ENCODE peak calls at places on chromosomes 16 and 17, in seven cellular contexts. B is HEK293T; O is activated naive CD4-positive, alpha-beta T cell; J is foreskin fibroblast; T is amniotic stem cell; S is activated CD8-positive, alpha-beta memory T cell treated with anti-CD3 and anti-CD28 coated beads for 24 hours; U is nephron progenitor cell. X is an unnamed sample.

GRCh38 chr17:6548034-6548433 is 8.3 kb downstream of the PITPNM3 start:
- DNase-seq in B (no peak), O (no peak), J (no peak), T (no peak), S (no peak), U (no peak), X (no peak)

GRCh38 chr16:89134269-89134668 is 37.3 kb upstream of the CDH15 start:
- DNase-seq in B (no peak), O (no peak), J (no peak), T (no peak), S (no peak), U (no peak), X (no peak)

GRCh38 chr17:47829870-47830269 is 1.5 kb downstream of the MRPL10 start:
- DNase-seq in B (no peak), O (no peak), J (no peak), T (no peak), S (no peak), U (no peak), X (no peak)

GRCh38 chr16:86819523-86819887 is 241.2 kb downstream of the FOXL1 start:
- DNase-seq in B (no peak), O (no peak), J (no peak), T (no peak), S (no peak), U (no peak), X (no peak)

GRCh38 chr17:42699415-42699740 is 17.0 kb downstream of the CNTNAP1 start:
- DNase-seq in B (no peak), O (no peak), J (no peak), T (no peak), S (no peak), U (no peak), X (no peak)

GRCh38 chr16:8720080-8720966 is 45.9 kb downstream of the ABAT start:
- DNase-seq in B (peak; percentile 38), O (no peak), J (no peak), T (no peak), S (no peak), U (peak; percentile 64), X (no peak)

GRCh38 chr16:68219708-68220378 is 16.1 kb downstream of the ESRP2 start:
- DNase-seq in B (no peak), O (no peak), J (no peak), T (no peak), S (no peak), U (no peak), X (no peak)

GRCh38 chr17:40191237-40192208 is 14.3 kb downstream of the RAPGEFL1 start:
- DNase-seq in B (peak; percentile 57), O (no peak), J (peak; percentile 80), T (peak; percentile 58), S (peak; percentile 87), U (peak; percentile 78), X (peak; percentile 78)

GRCh38 chr16:4410335-4411075 is 5.9 kb downstream of the CORO7 start:
- DNase-seq in B (no peak), O (no peak), J (peak; percentile 95), T (peak; percentile 59), S (no peak), U (no peak), X (no peak)

GRCh38 chr16:82660966-82661365 is 34.2 kb downstream of the CDH13 start:
- DNase-seq in B (no peak), O (no peak), J (no peak), T (no peak), S (no peak), U (no peak), X (no peak)

GRCh38 chr16:74019608-74020007 is 277.0 kb upstream of the PSMD7 start:
- DNase-seq in B (no peak), O (no peak), J (no peak), T (no peak), S (no peak), U (no peak), X (no peak)

GRCh38 chr17:45950888-45951287 is 48.2 kb upstream of the STH start:
- DNase-seq in B (no peak), O (no peak), J (no peak), T (no peak), S (no peak), U (no peak), X (no peak)

X was measured in type B pancreatic cell.